ENCODE peak calls at places on chromosome 7, in four cellular contexts. One of them, this sample, is unnamed.

GRCh38 chr7:17939111-17939669 is 1.1 kb downstream of the SNX13 start:
- DNase-seq in GM13977: no peak
- DNase-seq in GM23338: no peak
- DNase-seq in A549: peak
- DNase-seq in this sample: no peak

GRCh38 chr7:45563804-45564461 is 10.2 kb upstream of the ADCY1 start:
- DNase-seq in GM13977: no peak
- DNase-seq in GM23338: no peak
- DNase-seq in A549: no peak
- DNase-seq in this sample: no peak

GRCh38 chr7:73701357-73701995 is 18.0 kb downstream of the STX1A start:
- DNase-seq in A549: peak
- DNase-seq in GM13977: peak
- DNase-seq in GM23338: peak
- DNase-seq in this sample: peak

GRCh38 chr7:141262101-141262819 is 188.4 kb downstream of the TMEM178B start:
- DNase-seq in GM13977: no peak
- DNase-seq in GM23338: peak
- DNase-seq in A549: no peak
- DNase-seq in this sample: no peak

GRCh38 chr7:74718336-74718735 is 55.5 kb upstream of the NCF1 start:
- DNase-seq in GM23338: no peak
- DNase-seq in A549: no peak
- DNase-seq in GM13977: no peak
- DNase-seq in this sample: no peak

GRCh38 chr7:665751-666453 is 60.6 kb upstream of the DNAAF5 start:
- DNase-seq in GM23338: peak
- DNase-seq in GM13977: no peak
- DNase-seq in A549: no peak
- DNase-seq in this sample: no peak

GRCh38 chr7:11529382-11529781 is 302.6 kb downstream of the THSD7A start:
- DNase-seq in A549: no peak
- DNase-seq in GM13977: no peak
- DNase-seq in GM23338: no peak
- DNase-seq in this sample: no peak

GRCh38 chr7:23291957-23292560 is 7.1 kb upstream of the MALSU1 start:
- DNase-seq in GM13977: no peak
- DNase-seq in A549: no peak
- DNase-seq in GM23338: no peak
- DNase-seq in this sample: no peak

GRCh38 chr7:129657363-129657762 is 45.8 kb downstream of the NRF1 start:
- DNase-seq in GM13977: no peak
- DNase-seq in A549: no peak
- DNase-seq in GM23338: no peak
- DNase-seq in this sample: no peak

GRCh38 chr7:156984209-156984891 is 26.1 kb downstream of the MNX1 start:
- DNase-seq in GM23338: no peak
- DNase-seq in GM13977: no peak
- DNase-seq in A549: no peak
- DNase-seq in this sample: no peak

GRCh38 chr7:42432644-42433043 is 195.6 kb upstream of the GLI3 start:
- DNase-seq in GM23338: no peak
- DNase-seq in GM13977: no peak
- DNase-seq in A549: no peak
- DNase-seq in this sample: no peak

GRCh38 chr7:140904081-140904480 is 20.6 kb downstream of the BRAF start:
- DNase-seq in GM23338: no peak
- DNase-seq in GM13977: no peak
- DNase-seq in A549: no peak
- DNase-seq in this sample: no peak

GRCh38 chr7:70092314-70093303 is 494.3 kb downstream of the AUTS2 start:
- DNase-seq in GM23338: no peak
- DNase-seq in A549: no peak
- DNase-seq in GM13977: no peak
- DNase-seq in this sample: no peak

GRCh38 chr7:140646931-140647647 is 6.5 kb upstream of the DENND2A start:
- DNase-seq in A549: peak
- DNase-seq in GM23338: peak
- DNase-seq in GM13977: peak
- DNase-seq in this sample: peak

GRCh38 chr7:69780377-69780776 is 182.1 kb downstream of the AUTS2 start:
- DNase-seq in GM23338: peak
- DNase-seq in GM13977: no peak
- DNase-seq in A549: peak
- DNase-seq in this sample: no peak

GRCh38 chr7:77439572-77439971 is 23.4 kb upstream of the GSAP start:
- DNase-seq in GM23338: peak
- DNase-seq in GM13977: no peak
- DNase-seq in A549: peak
- DNase-seq in this sample: no peak
- TF ChIP-seq CTCF in GM23338: peak
- TF ChIP-seq CTCF in GM13977: no peak
- TF ChIP-seq CTCF in A549: peak
- TF ChIP-seq CTCF in this sample: peak

GRCh38 chr7:30027915-30028748 is at the start of gene PLEKHA8:
- DNase-seq in A549: peak
- DNase-seq in GM23338: peak
- DNase-seq in GM13977: peak
- DNase-seq in this sample: peak
- TF ChIP-seq CTCF in A549: no peak
- TF ChIP-seq CTCF in GM23338: no peak
- TF ChIP-seq CTCF in GM13977: no peak
- TF ChIP-seq CTCF in this sample: no peak

GRCh38 chr7:155233703-155234492 is 63.8 kb upstream of the INSIG1 start:
- DNase-seq in A549: peak
- DNase-seq in GM13977: no peak
- DNase-seq in GM23338: no peak
- DNase-seq in this sample: no peak
- TF ChIP-seq CTCF in A549: no peak
- TF ChIP-seq CTCF in GM13977: no peak
- TF ChIP-seq CTCF in GM23338: no peak
- TF ChIP-seq CTCF in this sample: no peak

GRCh38 chr7:87598234-87599009 is 2.3 kb downstream of the ABCB1 start:
- DNase-seq in GM13977: peak
- DNase-seq in A549: no peak
- DNase-seq in GM23338: no peak
- DNase-seq in this sample: no peak

GRCh38 chr7:87599336-87599735 is 1.3 kb downstream of the ABCB1 start:
- DNase-seq in A549: no peak
- DNase-seq in GM13977: peak
- DNase-seq in GM23338: no peak
- DNase-seq in this sample: peak

GRCh38 chr7:87596696-87597095 is 4.0 kb downstream of the ABCB1 start:
- DNase-seq in GM13977: no peak
- DNase-seq in A549: no peak
- DNase-seq in GM23338: no peak
- DNase-seq in this sample: no peak

GRCh38 chr7:87604264-87604663 is 3.6 kb upstream of the ABCB1 start:
- DNase-seq in GM23338: no peak
- DNase-seq in A549: no peak
- DNase-seq in GM13977: no peak
- DNase-seq in this sample: no peak

DNA sequence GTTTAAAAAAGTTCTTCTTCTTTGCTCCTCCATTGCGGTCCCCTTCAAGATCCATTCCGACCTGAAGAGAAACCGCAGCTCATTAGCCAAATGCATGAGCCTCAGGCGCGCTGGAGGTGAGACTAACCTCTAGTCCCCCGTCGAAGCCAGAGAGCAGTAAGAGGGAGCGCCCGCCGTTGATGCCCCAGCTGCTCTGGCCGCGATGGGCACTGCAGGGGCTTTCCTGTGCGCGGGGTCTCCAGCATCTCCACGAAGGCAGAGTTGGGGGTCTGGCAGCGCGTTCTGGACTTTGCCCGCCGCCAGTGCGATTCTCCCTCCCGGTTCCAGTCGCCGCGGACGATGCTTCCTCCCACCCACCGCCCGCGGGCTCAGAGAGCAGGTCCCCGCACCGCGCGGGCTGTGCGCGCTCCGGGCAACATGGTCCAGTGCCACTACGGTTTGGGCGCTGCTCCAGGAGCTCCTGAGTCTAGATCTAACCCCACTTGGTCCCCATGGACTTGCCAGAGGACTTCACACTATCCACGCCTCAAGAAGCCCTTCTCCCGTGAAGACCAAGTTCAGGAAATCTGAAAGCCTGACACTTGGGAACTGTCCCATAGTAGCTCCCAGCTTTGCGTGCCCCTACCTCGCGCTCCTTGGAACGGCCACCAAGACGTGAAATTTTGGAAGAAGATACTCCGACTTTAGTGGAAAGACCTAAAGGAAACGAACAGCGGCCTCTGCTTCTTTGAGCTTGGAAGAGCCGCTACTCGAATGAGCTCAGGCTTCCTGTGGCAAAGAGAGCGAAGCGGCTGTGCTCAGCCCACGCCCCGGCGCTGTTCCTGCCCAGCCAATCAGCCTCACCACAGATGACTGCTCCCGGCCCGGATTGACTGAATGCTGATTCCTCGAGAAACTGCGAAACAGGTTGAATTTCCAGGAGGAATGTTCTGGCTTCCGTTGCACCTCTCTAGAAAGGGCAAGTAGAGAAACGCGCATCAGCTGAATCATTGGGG is at the start of gene ABCB1:
- DNase-seq in GM13977: peak
- DNase-seq in GM23338: peak
- DNase-seq in A549: peak
- DNase-seq in this sample: peak
- TF ChIP-seq CTCF in GM13977: no peak
- TF ChIP-seq CTCF in GM23338: no peak
- TF ChIP-seq CTCF in A549: no peak
- TF ChIP-seq CTCF in this sample: no peak

GRCh38 chr7:26306770-26307169 is 15.1 kb downstream of the SNX10 start:
- DNase-seq in A549: no peak
- DNase-seq in GM23338: no peak
- DNase-seq in GM13977: no peak
- DNase-seq in this sample: no peak
- TF ChIP-seq CTCF in A549: no peak
- TF ChIP-seq CTCF in GM23338: no peak
- TF ChIP-seq CTCF in GM13977: no peak
- TF ChIP-seq CTCF in this sample: no peak

DNA sequence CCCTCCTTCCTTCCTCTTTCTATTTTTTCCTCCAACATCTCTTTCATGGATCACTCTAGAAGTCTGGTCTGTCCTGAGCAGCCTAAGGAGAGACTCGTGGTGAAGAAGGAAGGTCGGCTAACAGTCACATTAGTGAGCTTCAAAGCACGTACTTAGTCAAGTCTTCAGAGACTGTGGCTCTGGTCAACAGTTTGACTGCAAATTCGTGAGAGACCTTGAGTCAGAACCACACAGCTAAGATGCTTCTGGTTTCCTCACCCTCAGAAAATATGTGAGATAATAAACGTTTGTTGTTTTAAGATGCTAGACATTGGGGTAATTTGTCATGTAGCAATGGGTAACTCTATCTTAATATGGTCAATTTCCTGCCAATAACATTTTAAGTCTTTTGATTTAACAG is 126.2 kb upstream of the LRRN3 start:
- DNase-seq in GM23338: no peak
- DNase-seq in GM13977: no peak
- DNase-seq in A549: no peak
- DNase-seq in this sample: no peak
- TF ChIP-seq CTCF in GM23338: no peak
- TF ChIP-seq CTCF in GM13977: no peak
- TF ChIP-seq CTCF in A549: no peak
- TF ChIP-seq CTCF in this sample: no peak

DNA sequence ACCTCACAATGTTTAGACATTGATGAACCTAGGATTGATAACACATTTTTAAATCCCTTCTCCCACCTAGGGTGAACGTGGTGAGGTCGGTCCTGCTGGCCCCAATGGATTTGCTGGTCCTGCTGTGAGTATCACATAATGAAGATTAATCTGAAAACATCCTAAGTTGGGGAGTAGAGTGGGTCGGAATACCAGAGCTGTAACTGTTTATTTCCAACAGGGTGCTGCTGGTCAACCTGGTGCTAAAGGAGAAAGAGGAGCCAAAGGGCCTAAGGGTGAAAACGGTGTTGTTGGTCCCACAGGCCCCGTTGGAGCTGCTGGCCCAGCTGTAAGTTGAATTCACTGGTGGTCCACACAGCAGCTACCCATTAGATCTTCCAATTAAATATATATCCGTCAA is 25.6 kb downstream of the COL1A2 start:
- DNase-seq in A549: no peak
- DNase-seq in GM13977: no peak
- DNase-seq in GM23338: no peak
- DNase-seq in this sample: no peak
- TF ChIP-seq CTCF in A549: no peak
- TF ChIP-seq CTCF in GM13977: no peak
- TF ChIP-seq CTCF in GM23338: no peak
- TF ChIP-seq CTCF in this sample: no peak

GRCh38 chr7:75739796-75740672 is 1.3 kb upstream of the HIP1 start:
- DNase-seq in GM13977: peak
- DNase-seq in A549: no peak
- DNase-seq in GM23338: peak
- DNase-seq in this sample: peak

GRCh38 chr7:75740846-75741497 is 2.2 kb upstream of the HIP1 start:
- DNase-seq in GM13977: peak
- DNase-seq in A549: peak
- DNase-seq in GM23338: peak
- DNase-seq in this sample: no peak

GRCh38 chr7:75737856-75738603 is 711 bp downstream of the HIP1 start:
- DNase-seq in GM13977: no peak
- DNase-seq in A549: no peak
- DNase-seq in GM23338: peak
- DNase-seq in this sample: no peak

GRCh38 chr7:75738604-75738974 is at the start of gene HIP1:
- DNase-seq in GM23338: no peak
- DNase-seq in A549: no peak
- DNase-seq in GM13977: no peak
- DNase-seq in this sample: no peak

GRCh38 chr7:75738975-75739795 is 444 bp upstream of the HIP1 start:
- DNase-seq in GM13977: peak
- DNase-seq in A549: peak
- DNase-seq in GM23338: peak
- DNase-seq in this sample: peak
- TF ChIP-seq CTCF in GM13977: no peak
- TF ChIP-seq CTCF in A549: no peak
- TF ChIP-seq CTCF in GM23338: no peak
- TF ChIP-seq CTCF in this sample: no peak

GRCh38 chr7:47721670-47722069 is 139.8 kb upstream of the TNS3 start:
- DNase-seq in GM13977: no peak
- DNase-seq in A549: no peak
- DNase-seq in GM23338: peak
- DNase-seq in this sample: no peak
- TF ChIP-seq CTCF in GM13977: no peak
- TF ChIP-seq CTCF in A549: no peak
- TF ChIP-seq CTCF in GM23338: peak
- TF ChIP-seq CTCF in this sample: peak